ENCODE peak calls at places on chromosomes 2 and 18, in seven cellular contexts. J, R, C, F, E, Q and U are unnamed samples.

GRCh38 chr2:166384774-166385173 is 9.0 kb upstream of the SCN9A start:
- DNase-seq in J (peak), R (no peak), C (no peak), F (no peak), E (peak), Q (no peak), U (no peak)

GRCh38 chr18:73947180-73947989 is 200.2 kb downstream of the FBXO15 start:
- DNase-seq in J (no peak), R (no peak), C (no peak), F (no peak), E (no peak), Q (no peak), U (no peak)

GRCh38 chr2:60899230-60899891 is 18.0 kb downstream of the REL start:
- DNase-seq in J (no peak), R (no peak), C (no peak), F (no peak), E (peak), Q (no peak), U (no peak)

GRCh38 chr2:3633089-3633981 is 24.7 kb upstream of the ALLC start:
- DNase-seq in J (peak), R (peak), C (no peak), F (no peak), E (no peak), Q (peak), U (peak)

GRCh38 chr2:214899751-214900150 is 90.3 kb upstream of the BARD1 start:
- DNase-seq in J (no peak), R (no peak), C (no peak), F (no peak), E (no peak), Q (no peak), U (no peak)

GRCh38 chr2:64062840-64063239 is 43.6 kb upstream of the VPS54 start:
- DNase-seq in J (peak), R (no peak), C (no peak), F (no peak), E (peak), Q (no peak), U (peak)

GRCh38 chr2:71720596-71721361 is 267.4 kb downstream of the DYSF start:
- DNase-seq in J (peak), R (no peak), C (no peak), F (no peak), E (no peak), Q (no peak), U (no peak)

GRCh38 chr2:12330916-12331315 is 385.8 kb upstream of the TRIB2 start:
- DNase-seq in J (peak), R (no peak), C (no peak), F (no peak), E (no peak), Q (no peak), U (no peak)

GRCh38 chr2:200962821-200963128 is 685 bp downstream of the ORC2 start:
- DNase-seq in J (no peak), R (no peak), C (peak), F (no peak), E (no peak), Q (no peak), U (no peak)

GRCh38 chr18:1914489-1914888 is 656.8 kb downstream of the METTL4 start:
- DNase-seq in J (no peak), R (no peak), C (peak), F (no peak), E (no peak), Q (no peak), U (no peak)

GRCh38 chr18:61992285-61992684 is 99.5 kb upstream of the RNF152 start:
- DNase-seq in J (peak), R (no peak), C (no peak), F (no peak), E (peak), Q (no peak), U (peak)

GRCh38 chr2:20050104-20050711 is 1.2 kb downstream of the LAPTM4A start:
- DNase-seq in J (peak), R (peak), C (no peak), F (no peak), E (peak), Q (no peak), U (no peak)

GRCh38 chr18:46712406-46712805 is 44.4 kb downstream of the ST8SIA5 start:
- DNase-seq in J (peak), R (peak), C (no peak), F (no peak), E (peak), Q (no peak), U (no peak)

GRCh38 chr2:240629419-240629967 is 4.2 kb downstream of the GPR35 start:
- DNase-seq in J (no peak), R (no peak), C (no peak), F (no peak), E (no peak), Q (peak), U (no peak)

GRCh38 chr2:109624339-109624738 is 10.2 kb downstream of the SOWAHC start:
- DNase-seq in J (no peak), R (no peak), C (no peak), F (no peak), E (no peak), Q (no peak), U (no peak)

GRCh38 chr2:173239644-173240043 is 115.0 kb upstream of the CDCA7 start:
- DNase-seq in J (no peak), R (no peak), C (no peak), F (no peak), E (no peak), Q (no peak), U (no peak)

GRCh38 chr2:53753036-53753435 is 14.6 kb upstream of the CHAC2 start:
- DNase-seq in J (no peak), R (no peak), C (no peak), F (no peak), E (no peak), Q (no peak), U (no peak)

GRCh38 chr2:211035548-211036185 is 479.3 kb downstream of the CPS1 start:
- DNase-seq in J (peak), R (peak), C (no peak), F (no peak), E (peak), Q (no peak), U (peak)

GRCh38 chr2:69559696-69560482 is 83.7 kb downstream of the AAK1 start:
- DNase-seq in J (peak), R (no peak), C (peak), F (no peak), E (peak), Q (no peak), U (peak)

GRCh38 chr2:46246790-46247189 is 50.4 kb upstream of the EPAS1 start:
- DNase-seq in J (no peak), R (no peak), C (no peak), F (no peak), E (no peak), Q (no peak), U (no peak)

GRCh38 chr2:113060396-113060795 is 1.4 kb downstream of the IL36RN start:
- DNase-seq in J (peak), R (no peak), C (no peak), F (no peak), E (no peak), Q (no peak), U (no peak)

GRCh38 chr2:53202063-53202462 is 565.5 kb upstream of the CHAC2 start:
- DNase-seq in J (peak), R (no peak), C (no peak), F (no peak), E (peak), Q (no peak), U (peak)

GRCh38 chr2:45331034-45331786 is 279.9 kb downstream of the SRBD1 start:
- DNase-seq in J (peak), R (no peak), C (no peak), F (no peak), E (no peak), Q (no peak), U (peak)

GRCh38 chr2:159051656-159052055 is 83.2 kb downstream of the TANC1 start:
- DNase-seq in J (no peak), R (no peak), C (no peak), F (no peak), E (no peak), Q (no peak), U (peak)

GRCh38 chr2:186135697-186136096 is 350.4 kb upstream of the ZC3H15 start:
- DNase-seq in J (peak), R (no peak), C (no peak), F (no peak), E (no peak), Q (no peak), U (no peak)

GRCh38 chr2:186543561-186544131 is 46.2 kb upstream of the ITGAV start:
- DNase-seq in J (peak), R (no peak), C (no peak), F (no peak), E (peak), Q (no peak), U (peak)

GRCh38 chr2:65436825-65437221 is 4.4 kb upstream of the SPRED2 start:
- DNase-seq in J (peak), R (no peak), C (no peak), F (no peak), E (no peak), Q (no peak), U (peak)

DNA sequence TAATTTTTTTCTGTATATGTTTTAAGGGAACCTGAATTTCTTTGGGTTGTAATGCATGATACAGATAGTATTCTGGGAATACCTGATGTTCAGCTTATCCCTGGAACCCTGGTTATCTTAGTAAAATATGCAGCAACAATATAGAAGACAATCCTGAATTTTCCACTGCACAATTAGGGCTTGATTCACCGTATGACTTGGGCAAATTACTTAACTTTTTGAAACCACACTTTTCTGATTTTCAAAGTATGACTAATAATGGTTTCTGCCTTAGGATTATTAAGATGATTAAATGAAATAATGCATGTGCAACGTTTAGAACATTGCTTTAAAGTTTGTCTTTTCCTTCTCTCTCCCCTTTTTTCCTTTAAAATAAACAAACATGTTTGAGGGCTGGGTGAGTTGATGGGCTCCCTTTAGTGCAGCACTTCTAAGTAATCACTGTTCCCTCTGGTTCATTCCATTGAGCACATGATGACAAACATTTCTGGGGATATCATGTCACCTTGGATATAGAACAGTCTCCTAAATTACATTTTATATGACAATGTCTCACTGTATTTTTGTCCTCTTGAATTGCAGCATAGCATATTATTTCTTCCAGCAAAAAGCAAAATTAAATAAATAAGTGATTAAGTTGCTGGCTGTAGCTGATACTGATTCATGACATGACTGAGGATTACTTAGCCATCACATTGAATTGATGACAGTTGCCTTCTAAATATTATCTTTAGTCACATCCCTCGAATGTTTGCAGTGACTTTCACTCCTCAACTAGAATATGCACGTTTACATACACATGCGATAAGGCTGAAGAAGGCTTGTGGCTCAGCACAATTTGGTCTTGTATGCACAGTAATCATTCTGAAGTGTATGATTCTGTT is 254.5 kb downstream of the NEDD4L start:
- DNase-seq in J (peak), R (no peak), C (no peak), F (no peak), E (no peak), Q (no peak), U (no peak)
- H3K27ac ChIP-seq in J (peak), R (no peak), C (no peak), F (no peak), E (no peak), Q (no peak), U (no peak)

GRCh38 chr2:85238607-85239006 is 89.2 kb downstream of the TGOLN2 start:
- DNase-seq in J (no peak), R (no peak), C (no peak), F (no peak), E (no peak), Q (no peak), U (no peak)

GRCh38 chr2:85239102-85239501 is 88.7 kb downstream of the TGOLN2 start:
- DNase-seq in J (no peak), R (no peak), C (no peak), F (no peak), E (no peak), Q (no peak), U (no peak)

GRCh38 chr2:85236107-85236506 is 91.7 kb downstream of the TGOLN2 start:
- DNase-seq in J (no peak), R (no peak), C (no peak), F (no peak), E (no peak), Q (no peak), U (no peak)

GRCh38 chr2:85240055-85240454 is 87.7 kb downstream of the TGOLN2 start:
- DNase-seq in J (no peak), R (no peak), C (no peak), F (no peak), E (peak), Q (no peak), U (no peak)

GRCh38 chr2:85237849-85238570 is 89.8 kb downstream of the TGOLN2 start:
- DNase-seq in J (no peak), R (no peak), C (no peak), F (no peak), E (no peak), Q (no peak), U (no peak)
- H3K27ac ChIP-seq in J (no peak), R (no peak), C (no peak), F (peak), E (no peak), Q (no peak), U (no peak)

GRCh38 chr2:30926606-30927005 is 119.4 kb upstream of the CAPN13 start:
- DNase-seq in J (no peak), R (no peak), C (no peak), F (no peak), E (no peak), Q (no peak), U (no peak)
- H3K27ac ChIP-seq in J (no peak), R (no peak), C (no peak), F (no peak), E (no peak), Q (no peak), U (no peak)

DNA sequence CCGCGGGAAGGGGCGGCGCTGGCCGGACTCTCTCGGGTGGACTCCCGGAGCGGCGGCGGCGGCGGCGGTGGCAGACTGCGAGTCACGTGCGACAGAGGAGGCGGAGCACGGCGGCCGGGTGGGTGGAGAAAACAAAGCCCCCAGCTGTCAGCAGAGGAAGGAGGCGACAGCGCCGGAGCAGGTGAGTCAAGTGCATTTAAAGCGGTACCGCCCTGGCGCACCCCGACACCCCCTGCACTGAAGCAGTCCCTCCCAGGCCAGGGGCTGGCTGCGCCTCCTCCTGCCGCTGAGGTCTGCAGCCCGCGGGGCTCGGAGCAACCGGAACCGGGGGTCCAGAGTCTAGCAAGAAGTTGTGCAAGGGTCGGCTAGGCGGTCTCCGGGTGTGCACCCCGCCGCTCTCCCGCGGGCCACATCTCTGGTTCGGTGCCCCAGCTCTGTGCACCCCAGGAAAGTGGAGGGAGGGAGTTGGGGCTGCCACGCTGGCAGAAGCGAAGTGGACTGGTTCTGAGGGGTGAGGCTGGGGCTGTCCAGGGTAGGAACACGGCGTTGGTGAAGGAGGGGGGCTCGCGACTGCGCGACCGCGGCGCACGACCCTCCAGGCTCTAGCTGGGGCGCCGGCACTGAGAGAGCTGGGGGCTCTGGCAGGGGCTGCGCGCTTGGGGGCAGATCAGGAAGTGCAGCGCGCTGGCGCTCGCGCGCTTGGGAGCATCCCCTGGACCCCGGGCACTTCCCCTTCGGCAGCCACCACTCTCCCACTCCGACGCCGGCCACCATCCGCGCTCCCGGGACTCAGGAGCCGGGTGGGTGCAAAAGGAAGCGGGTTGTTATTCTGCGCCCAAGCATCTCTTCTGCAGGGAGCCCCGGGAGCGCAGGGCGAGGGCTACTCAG is 64.1 kb upstream of the MAPRE2 start:
- DNase-seq in J (peak), R (peak), C (peak), F (peak), E (peak), Q (peak), U (peak)
- H3K27ac ChIP-seq in J (no peak), R (peak), C (peak), F (peak), E (no peak), Q (no peak), U (no peak)

GRCh38 chr2:174607584-174607983 is 10.0 kb upstream of the WIPF1 start:
- DNase-seq in J (no peak), R (no peak), C (no peak), F (no peak), E (no peak), Q (no peak), U (no peak)
- H3K27ac ChIP-seq in J (no peak), R (peak), C (peak), F (no peak), E (no peak), Q (no peak), U (no peak)

GRCh38 chr2:100802076-100802475 is 17.9 kb upstream of the NPAS2 start:
- DNase-seq in J (no peak), R (no peak), C (no peak), F (no peak), E (no peak), Q (no peak), U (no peak)
- H3K27ac ChIP-seq in J (no peak), R (no peak), C (no peak), F (no peak), E (no peak), Q (no peak), U (no peak)

GRCh38 chr2:128442053-128442751 is 123.5 kb upstream of the HS6ST1 start:
- DNase-seq in J (no peak), R (no peak), C (no peak), F (no peak), E (no peak), Q (peak), U (no peak)
- H3K27ac ChIP-seq in J (no peak), R (no peak), C (no peak), F (peak), E (no peak), Q (peak), U (no peak)